ENCODE peak calls at places on chromosomes 7 and 10, in four cellular contexts. L is MV-4-11, I is NCI-H345, R is pancreas. E is an unnamed sample.

GRCh38 chr10:27805215-27805614 is 59.6 kb upstream of the MKX start:
- DNase-seq in L (no peak), I (no peak), R (no peak), E (no peak)

GRCh38 chr7:88357794-88358533 is 51.3 kb upstream of the STEAP4 start:
- DNase-seq in L (peak; percentile 45), I (no peak), R (no peak), E (no peak)

GRCh38 chr7:124275411-124275810 is 242.5 kb upstream of the TMEM229A start:
- DNase-seq in L (no peak), I (peak; percentile 56), R (no peak), E (no peak)

GRCh38 chr10:80459047-80459865 is 5.1 kb downstream of the TSPAN14 start:
- DNase-seq in L (peak; percentile 96), I (peak; percentile 14), R (no peak), E (peak; percentile 21)

GRCh38 chr7:5595545-5596045 is 172.0 kb upstream of the TNRC18 start:
- DNase-seq in L (no peak), I (no peak), R (no peak), E (no peak)

GRCh38 chr7:138875794-138876193 is 77.8 kb upstream of the ATP6V0A4 start:
- DNase-seq in L (no peak), I (no peak), R (no peak), E (peak; percentile 94)

GRCh38 chr10:43353495-43354324 is 17.7 kb upstream of the FXYD4 start:
- DNase-seq in L (no peak), I (peak; percentile 29), R (no peak), E (no peak)

GRCh38 chr7:156178214-156178613 is 366.0 kb upstream of the SHH start:
- DNase-seq in L (peak; percentile 59), I (peak; percentile 34), R (no peak), E (no peak)